ENCODE peak calls at places on chromosomes 6 and 20, in nine cellular contexts. One of them, this sample, is unnamed. For H3K27me3, the result is how much of the 10 kb centered on the place peaks cover.

GRCh38 chr20:23646106-23646958 is 8.6 kb upstream of the CST3 start:
- DNase-seq in adrenal gland: no peak
- DNase-seq in AG04450: no peak
- DNase-seq in SK-N-SH: no peak
- DNase-seq in PC-9: no peak
- DNase-seq in heart right ventricle: no peak
- DNase-seq in CD8-positive, alpha-beta T cell: no peak
- DNase-seq in WERI-Rb-1: no peak
- DNase-seq in right atrium auricular region: no peak
- DNase-seq in this sample: no peak

GRCh38 chr6:157066781-157067491 is 256.4 kb downstream of the TMEM242 start:
- DNase-seq in adrenal gland: no peak
- DNase-seq in AG04450: no peak
- DNase-seq in SK-N-SH: no peak
- DNase-seq in PC-9: no peak
- DNase-seq in heart right ventricle: no peak
- DNase-seq in CD8-positive, alpha-beta T cell: no peak
- DNase-seq in WERI-Rb-1: no peak
- DNase-seq in right atrium auricular region: no peak
- DNase-seq in this sample: no peak

GRCh38 chr6:168134399-168135201 is 55.6 kb upstream of the FRMD1 start:
- DNase-seq in adrenal gland: no peak
- DNase-seq in AG04450: no peak
- DNase-seq in SK-N-SH: no peak
- DNase-seq in PC-9: no peak
- DNase-seq in heart right ventricle: no peak
- DNase-seq in CD8-positive, alpha-beta T cell: no peak
- DNase-seq in WERI-Rb-1: no peak
- DNase-seq in right atrium auricular region: peak
- DNase-seq in this sample: no peak

GRCh38 chr20:32945710-32946221 is 58.5 kb downstream of the SUN5 start:
- DNase-seq in adrenal gland: no peak
- DNase-seq in AG04450: peak
- DNase-seq in SK-N-SH: peak
- DNase-seq in PC-9: no peak
- DNase-seq in heart right ventricle: no peak
- DNase-seq in CD8-positive, alpha-beta T cell: no peak
- DNase-seq in WERI-Rb-1: no peak
- DNase-seq in right atrium auricular region: no peak
- DNase-seq in this sample: no peak

GRCh38 chr20:43409041-43409913 is 48.4 kb upstream of the SRSF6 start:
- DNase-seq in adrenal gland: no peak
- DNase-seq in AG04450: peak
- DNase-seq in SK-N-SH: peak
- DNase-seq in PC-9: peak
- DNase-seq in heart right ventricle: no peak
- DNase-seq in CD8-positive, alpha-beta T cell: no peak
- DNase-seq in WERI-Rb-1: peak
- DNase-seq in right atrium auricular region: no peak
- DNase-seq in this sample: no peak

GRCh38 chr20:50982372-50982771 is 23.8 kb downstream of the MOCS3 start:
- DNase-seq in adrenal gland: no peak
- DNase-seq in AG04450: no peak
- DNase-seq in SK-N-SH: no peak
- DNase-seq in PC-9: peak
- DNase-seq in heart right ventricle: no peak
- DNase-seq in CD8-positive, alpha-beta T cell: no peak
- DNase-seq in WERI-Rb-1: no peak
- DNase-seq in right atrium auricular region: no peak
- DNase-seq in this sample: no peak

GRCh38 chr6:125444234-125444949 is 142.6 kb upstream of the HDDC2 start:
- DNase-seq in adrenal gland: peak
- DNase-seq in AG04450: no peak
- DNase-seq in SK-N-SH: no peak
- DNase-seq in PC-9: no peak
- DNase-seq in heart right ventricle: peak
- DNase-seq in CD8-positive, alpha-beta T cell: no peak
- DNase-seq in WERI-Rb-1: peak
- DNase-seq in right atrium auricular region: peak
- DNase-seq in this sample: no peak

GRCh38 chr6:118283759-118284158 is 264.3 kb upstream of the PLN start:
- DNase-seq in adrenal gland: peak
- DNase-seq in AG04450: peak
- DNase-seq in SK-N-SH: peak
- DNase-seq in PC-9: peak
- DNase-seq in heart right ventricle: peak
- DNase-seq in CD8-positive, alpha-beta T cell: peak
- DNase-seq in WERI-Rb-1: peak
- DNase-seq in right atrium auricular region: no peak
- DNase-seq in this sample: peak

GRCh38 chr6:36392621-36393020 is 5.2 kb upstream of the ETV7 start:
- DNase-seq in adrenal gland: no peak
- DNase-seq in AG04450: no peak
- DNase-seq in SK-N-SH: no peak
- DNase-seq in PC-9: no peak
- DNase-seq in heart right ventricle: no peak
- DNase-seq in CD8-positive, alpha-beta T cell: no peak
- DNase-seq in WERI-Rb-1: no peak
- DNase-seq in right atrium auricular region: no peak
- DNase-seq in this sample: no peak

GRCh38 chr6:158877716-158878115 is 58.5 kb upstream of the EZR start:
- DNase-seq in adrenal gland: no peak
- DNase-seq in AG04450: no peak
- DNase-seq in SK-N-SH: no peak
- DNase-seq in PC-9: no peak
- DNase-seq in heart right ventricle: no peak
- DNase-seq in CD8-positive, alpha-beta T cell: no peak
- DNase-seq in WERI-Rb-1: no peak
- DNase-seq in right atrium auricular region: no peak
- DNase-seq in this sample: no peak

GRCh38 chr6:26416288-26416687 is 14.2 kb downstream of the BTN3A1 start:
- DNase-seq in adrenal gland: no peak
- DNase-seq in AG04450: no peak
- DNase-seq in SK-N-SH: no peak
- DNase-seq in PC-9: no peak
- DNase-seq in heart right ventricle: no peak
- DNase-seq in CD8-positive, alpha-beta T cell: no peak
- DNase-seq in WERI-Rb-1: no peak
- DNase-seq in right atrium auricular region: no peak
- DNase-seq in this sample: no peak

GRCh38 chr6:26414281-26414680 is 12.2 kb downstream of the BTN3A1 start:
- DNase-seq in adrenal gland: no peak
- DNase-seq in AG04450: no peak
- DNase-seq in SK-N-SH: no peak
- DNase-seq in PC-9: no peak
- DNase-seq in heart right ventricle: no peak
- DNase-seq in CD8-positive, alpha-beta T cell: no peak
- DNase-seq in WERI-Rb-1: no peak
- DNase-seq in right atrium auricular region: no peak
- DNase-seq in this sample: no peak

GRCh38 chr6:26415791-26416190 is 13.7 kb downstream of the BTN3A1 start:
- DNase-seq in adrenal gland: no peak
- DNase-seq in AG04450: no peak
- DNase-seq in SK-N-SH: no peak
- DNase-seq in PC-9: no peak
- DNase-seq in heart right ventricle: no peak
- DNase-seq in CD8-positive, alpha-beta T cell: no peak
- DNase-seq in WERI-Rb-1: no peak
- DNase-seq in right atrium auricular region: no peak
- DNase-seq in this sample: no peak

GRCh38 chr6:26412954-26413353 is 10.9 kb downstream of the BTN3A1 start:
- DNase-seq in adrenal gland: no peak
- DNase-seq in AG04450: no peak
- DNase-seq in SK-N-SH: no peak
- DNase-seq in PC-9: no peak
- DNase-seq in heart right ventricle: peak
- DNase-seq in CD8-positive, alpha-beta T cell: no peak
- DNase-seq in WERI-Rb-1: no peak
- DNase-seq in right atrium auricular region: no peak
- DNase-seq in this sample: no peak

GRCh38 chr6:26415036-26415614 is 13.1 kb downstream of the BTN3A1 start:
- DNase-seq in adrenal gland: no peak
- DNase-seq in AG04450: no peak
- DNase-seq in SK-N-SH: no peak
- DNase-seq in PC-9: no peak
- DNase-seq in heart right ventricle: no peak
- DNase-seq in CD8-positive, alpha-beta T cell: no peak
- DNase-seq in WERI-Rb-1: no peak
- DNase-seq in right atrium auricular region: no peak
- DNase-seq in this sample: no peak
- H3K27me3 ChIP-seq in adrenal gland: under half
- H3K27me3 ChIP-seq in AG04450: under half
- H3K27me3 ChIP-seq in SK-N-SH: under half
- H3K27me3 ChIP-seq in PC-9: under half
- H3K27me3 ChIP-seq in heart right ventricle: under half
- H3K27me3 ChIP-seq in CD8-positive, alpha-beta T cell: under half
- H3K27me3 ChIP-seq in WERI-Rb-1: under half
- H3K27me3 ChIP-seq in right atrium auricular region: under half
- H3K27me3 ChIP-seq in this sample: under half

DNA sequence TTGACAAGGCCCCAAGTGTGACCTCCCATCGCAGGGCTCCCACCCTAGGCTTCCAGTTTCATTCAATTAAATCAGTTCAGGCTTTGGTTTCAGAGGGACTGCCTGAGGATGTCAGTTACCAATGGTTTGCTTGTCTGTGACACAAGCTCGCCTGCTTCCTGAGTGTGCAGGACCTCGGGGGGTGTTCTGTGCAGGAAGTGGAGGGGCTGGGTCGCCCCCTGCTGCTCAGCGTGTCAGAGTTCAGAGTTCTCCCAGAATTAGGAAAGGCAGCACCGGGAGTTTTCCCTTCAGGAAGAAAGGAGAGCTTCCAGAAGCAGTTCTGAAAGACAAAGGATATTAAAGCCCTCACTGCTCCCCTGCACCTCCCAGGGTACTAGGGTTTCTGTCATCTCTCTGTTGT is 50.8 kb upstream of the TGM3 start:
- DNase-seq in adrenal gland: no peak
- DNase-seq in AG04450: no peak
- DNase-seq in SK-N-SH: peak
- DNase-seq in PC-9: no peak
- DNase-seq in heart right ventricle: no peak
- DNase-seq in CD8-positive, alpha-beta T cell: no peak
- DNase-seq in WERI-Rb-1: peak
- DNase-seq in right atrium auricular region: no peak
- DNase-seq in this sample: no peak
- TF ChIP-seq CTCF in adrenal gland: no peak
- TF ChIP-seq CTCF in AG04450: no peak
- TF ChIP-seq CTCF in SK-N-SH: no peak
- TF ChIP-seq CTCF in PC-9: no peak
- TF ChIP-seq CTCF in heart right ventricle: no peak
- TF ChIP-seq CTCF in CD8-positive, alpha-beta T cell: no peak
- TF ChIP-seq CTCF in WERI-Rb-1: peak
- TF ChIP-seq CTCF in right atrium auricular region: no peak
- TF ChIP-seq CTCF in this sample: no peak

GRCh38 chr20:63951398-63952209 is 4.6 kb downstream of the UCKL1 start:
- DNase-seq in adrenal gland: peak
- DNase-seq in AG04450: no peak
- DNase-seq in SK-N-SH: no peak
- DNase-seq in PC-9: no peak
- DNase-seq in heart right ventricle: peak
- DNase-seq in CD8-positive, alpha-beta T cell: no peak
- DNase-seq in WERI-Rb-1: no peak
- DNase-seq in right atrium auricular region: no peak
- DNase-seq in this sample: no peak

GRCh38 chr20:63950701-63951397 is 5.4 kb downstream of the UCKL1 start:
- DNase-seq in adrenal gland: peak
- DNase-seq in AG04450: no peak
- DNase-seq in SK-N-SH: no peak
- DNase-seq in PC-9: no peak
- DNase-seq in heart right ventricle: no peak
- DNase-seq in CD8-positive, alpha-beta T cell: no peak
- DNase-seq in WERI-Rb-1: peak
- DNase-seq in right atrium auricular region: no peak
- DNase-seq in this sample: no peak

GRCh38 chr20:63953764-63954429 is 2.3 kb downstream of the UCKL1 start:
- DNase-seq in adrenal gland: no peak
- DNase-seq in AG04450: no peak
- DNase-seq in SK-N-SH: no peak
- DNase-seq in PC-9: no peak
- DNase-seq in heart right ventricle: no peak
- DNase-seq in CD8-positive, alpha-beta T cell: no peak
- DNase-seq in WERI-Rb-1: no peak
- DNase-seq in right atrium auricular region: no peak
- DNase-seq in this sample: no peak

GRCh38 chr20:63952210-63952535 is 4.0 kb downstream of the UCKL1 start:
- DNase-seq in adrenal gland: no peak
- DNase-seq in AG04450: no peak
- DNase-seq in SK-N-SH: no peak
- DNase-seq in PC-9: no peak
- DNase-seq in heart right ventricle: no peak
- DNase-seq in CD8-positive, alpha-beta T cell: no peak
- DNase-seq in WERI-Rb-1: no peak
- DNase-seq in right atrium auricular region: no peak
- DNase-seq in this sample: no peak

GRCh38 chr20:63952769-63953168 is 3.4 kb downstream of the UCKL1 start:
- DNase-seq in adrenal gland: no peak
- DNase-seq in AG04450: no peak
- DNase-seq in SK-N-SH: no peak
- DNase-seq in PC-9: no peak
- DNase-seq in heart right ventricle: no peak
- DNase-seq in CD8-positive, alpha-beta T cell: no peak
- DNase-seq in WERI-Rb-1: no peak
- DNase-seq in right atrium auricular region: no peak
- DNase-seq in this sample: no peak
- H3K27ac ChIP-seq in adrenal gland: peak
- H3K27ac ChIP-seq in AG04450: no peak
- H3K27ac ChIP-seq in SK-N-SH: no peak
- H3K27ac ChIP-seq in PC-9: no peak
- H3K27ac ChIP-seq in heart right ventricle: peak
- H3K27ac ChIP-seq in CD8-positive, alpha-beta T cell: no peak
- H3K27ac ChIP-seq in WERI-Rb-1: no peak
- H3K27ac ChIP-seq in right atrium auricular region: peak
- H3K27ac ChIP-seq in this sample: no peak

GRCh38 chr6:79421707-79422484 is 115.3 kb downstream of the LCA5 start:
- DNase-seq in adrenal gland: peak
- DNase-seq in AG04450: peak
- DNase-seq in SK-N-SH: peak
- DNase-seq in PC-9: peak
- DNase-seq in heart right ventricle: peak
- DNase-seq in CD8-positive, alpha-beta T cell: no peak
- DNase-seq in WERI-Rb-1: no peak
- DNase-seq in right atrium auricular region: no peak
- DNase-seq in this sample: no peak
- H3K27me3 ChIP-seq in adrenal gland: under half
- H3K27me3 ChIP-seq in AG04450: under half
- H3K27me3 ChIP-seq in SK-N-SH: under half
- H3K27me3 ChIP-seq in PC-9: under half
- H3K27me3 ChIP-seq in heart right ventricle: under half
- H3K27me3 ChIP-seq in CD8-positive, alpha-beta T cell: under half
- H3K27me3 ChIP-seq in WERI-Rb-1: under half
- H3K27me3 ChIP-seq in right atrium auricular region: under half
- H3K27me3 ChIP-seq in this sample: under half

This sample was measured in CD4-positive, alpha-beta T cell.